ENCODE peak calls at places on chromosomes 1 and 21, in four cellular contexts. L, A, I and U are unnamed samples. For H3K4me1 and H3K27me3, the result is how much of the 10 kb centered on the place peaks cover.

GRCh38 chr1:27368872-27369703 is 2.3 kb upstream of the MAP3K6 start:
- DNase-seq in L (no peak), A (no peak), I (no peak), U (no peak)

GRCh38 chr1:145706282-145706681 is 886 bp downstream of the PDZK1 start:
- DNase-seq in I (no peak), L (no peak), A (no peak), U (no peak)

GRCh38 chr1:5480906-5481305 is 511.3 kb downstream of the NPHP4 start:
- DNase-seq in I (no peak), L (no peak), A (no peak), U (no peak)

GRCh38 chr1:154186852-154187501 is 4.9 kb downstream of the TPM3 start:
- DNase-seq in I (no peak), A (no peak), L (no peak), U (no peak)

GRCh38 chr1:203066965-203067364 is 18.8 kb downstream of the MYOG start:
- DNase-seq in L (no peak), I (no peak), A (no peak), U (no peak)

GRCh38 chr1:30875916-30876315 is 32.6 kb downstream of the SDC3 start:
- DNase-seq in I (no peak), L (no peak), A (no peak), U (no peak)

GRCh38 chr1:206430031-206430983 is 40.0 kb upstream of the IKBKE start:
- DNase-seq in A (no peak), I (peak), L (no peak), U (no peak)

GRCh38 chr21:43805275-43805800 is 16.0 kb downstream of the RRP1 start:
- DNase-seq in L (peak), I (no peak), A (no peak), U (no peak)

GRCh38 chr1:12583484-12583883 is 34.5 kb downstream of the DHRS3 start:
- DNase-seq in I (no peak), L (no peak), A (no peak), U (no peak)

GRCh38 chr1:43329995-43330751 is 7.4 kb upstream of the MPL start:
- DNase-seq in I (peak), L (peak), A (no peak), U (no peak)

GRCh38 chr1:224245188-224245587 is 62.1 kb downstream of the DEGS1 start:
- DNase-seq in I (no peak), A (no peak), L (peak), U (no peak)

GRCh38 chr1:243233908-243234307 is 21.2 kb downstream of the CEP170 start:
- DNase-seq in A (no peak), L (no peak), I (no peak), U (no peak)

GRCh38 chr1:183281553-183282091 is 95.6 kb downstream of the LAMC2 start:
- DNase-seq in A (peak), I (peak), L (peak), U (peak)

GRCh38 chr1:69523032-69523431 is 44.7 kb upstream of the LRRC7 start:
- DNase-seq in L (no peak), A (no peak), I (no peak), U (no peak)

GRCh38 chr21:42653492-42654061 is at the start of gene PDE9A:
- DNase-seq in A (no peak), I (peak), L (no peak), U (peak)

GRCh38 chr1:26020941-26021646 is 481 bp upstream of the EXTL1 start:
- DNase-seq in I (no peak), A (no peak), L (no peak), U (no peak)

GRCh38 chr21:31515253-31515652 is 144.2 kb upstream of the SOD1 start:
- DNase-seq in L (no peak), I (no peak), A (no peak), U (no peak)

GRCh38 chr1:207748737-207749528 is 2.9 kb upstream of the CD46 start:
- DNase-seq in I (no peak), A (no peak), L (no peak), U (no peak)

GRCh38 chr1:46616277-46617107 is at the start of gene MOB3C:
- DNase-seq in L (peak), I (peak), A (peak), U (peak)

GRCh38 chr1:45793942-45794604 is 9.3 kb upstream of the MAST2 start:
- DNase-seq in I (no peak), L (no peak), A (no peak), U (no peak)

GRCh38 chr1:31020007-31020790 is 45.3 kb downstream of the PUM1 start:
- DNase-seq in A (no peak), L (no peak), I (no peak), U (no peak)

GRCh38 chr1:167467126-167467725 is 51.1 kb downstream of the CD247 start:
- DNase-seq in A (no peak), L (no peak), I (no peak), U (no peak)

GRCh38 chr1:203133969-203134725 is 6.6 kb downstream of the ADORA1 start:
- DNase-seq in A (no peak), I (no peak), L (peak), U (no peak)

GRCh38 chr1:101310484-101310883 is 73.7 kb downstream of the S1PR1 start:
- DNase-seq in I (no peak), A (no peak), L (no peak), U (no peak)

GRCh38 chr1:243351347-243351746 is 95.5 kb downstream of the SDCCAG8 start:
- DNase-seq in I (no peak), L (no peak), A (no peak), U (no peak)

GRCh38 chr1:195584870-195585624 is 1023.2 kb downstream of the KCNT2 start:
- DNase-seq in L (no peak), I (no peak), A (no peak), U (no peak)

GRCh38 chr1:161382214-161383019 is 14.7 kb upstream of the CFAP126 start:
- DNase-seq in L (no peak), A (no peak), I (no peak), U (no peak)

GRCh38 chr1:42943166-42943565 is 15.5 kb downstream of the SLC2A1 start:
- DNase-seq in I (no peak), A (no peak), L (peak), U (peak)

GRCh38 chr1:101148987-101149386 is 87.8 kb upstream of the S1PR1 start:
- DNase-seq in I (no peak), A (no peak), L (peak), U (no peak)

GRCh38 chr1:228510101-228510850 is 23.1 kb downstream of the RNF187 start:
- DNase-seq in A (no peak), I (no peak), L (no peak), U (no peak)

GRCh38 chr1:108057536-108057935 is 92.6 kb upstream of the VAV3 start:
- DNase-seq in I (no peak), A (no peak), L (peak), U (no peak)

GRCh38 chr1:40477680-40478057 is 579 bp downstream of the ZFP69 start:
- DNase-seq in A (no peak), L (no peak), I (no peak), U (no peak)

GRCh38 chr1:19028110-19028509 is 71.6 kb upstream of the IFFO2 start:
- DNase-seq in I (no peak), L (no peak), A (no peak), U (no peak)

GRCh38 chr1:214491468-214492120 is 59.8 kb downstream of the PTPN14 start:
- DNase-seq in A (no peak), I (no peak), L (no peak), U (no peak)

GRCh38 chr1:155006601-155007101 is 4.0 kb downstream of the ZBTB7B start:
- DNase-seq in I (no peak), L (no peak), A (no peak), U (no peak)

GRCh38 chr1:83819436-83819835 is 179.5 kb downstream of the TTLL7 start:
- DNase-seq in A (no peak), I (no peak), L (no peak), U (no peak)

GRCh38 chr1:37038079-37038702 is 3.9 kb upstream of the GRIK3 start:
- DNase-seq in A (no peak), I (no peak), L (no peak), U (no peak)

GRCh38 chr1:171484760-171485374 is 463 bp upstream of the PRRC2C start:
- DNase-seq in L (no peak), A (no peak), I (no peak), U (no peak)
- H3K4me1 ChIP-seq in L (under half), A (under half), I (under half), U (under half)

GRCh38 chr1:17438176-17438976 is 1.1 kb downstream of the RCC2 start:
- DNase-seq in L (peak), A (no peak), I (peak), U (peak)

GRCh38 chr1:17438977-17439249 is 564 bp downstream of the RCC2 start:
- DNase-seq in A (no peak), L (no peak), I (peak), U (peak)

GRCh38 chr1:17440827-17441168 is 1.3 kb upstream of the RCC2 start:
- DNase-seq in A (no peak), L (no peak), I (no peak), U (no peak)

GRCh38 chr1:17440074-17440826 is 773 bp upstream of the RCC2 start:
- DNase-seq in L (no peak), A (no peak), I (no peak), U (no peak)

DNA sequence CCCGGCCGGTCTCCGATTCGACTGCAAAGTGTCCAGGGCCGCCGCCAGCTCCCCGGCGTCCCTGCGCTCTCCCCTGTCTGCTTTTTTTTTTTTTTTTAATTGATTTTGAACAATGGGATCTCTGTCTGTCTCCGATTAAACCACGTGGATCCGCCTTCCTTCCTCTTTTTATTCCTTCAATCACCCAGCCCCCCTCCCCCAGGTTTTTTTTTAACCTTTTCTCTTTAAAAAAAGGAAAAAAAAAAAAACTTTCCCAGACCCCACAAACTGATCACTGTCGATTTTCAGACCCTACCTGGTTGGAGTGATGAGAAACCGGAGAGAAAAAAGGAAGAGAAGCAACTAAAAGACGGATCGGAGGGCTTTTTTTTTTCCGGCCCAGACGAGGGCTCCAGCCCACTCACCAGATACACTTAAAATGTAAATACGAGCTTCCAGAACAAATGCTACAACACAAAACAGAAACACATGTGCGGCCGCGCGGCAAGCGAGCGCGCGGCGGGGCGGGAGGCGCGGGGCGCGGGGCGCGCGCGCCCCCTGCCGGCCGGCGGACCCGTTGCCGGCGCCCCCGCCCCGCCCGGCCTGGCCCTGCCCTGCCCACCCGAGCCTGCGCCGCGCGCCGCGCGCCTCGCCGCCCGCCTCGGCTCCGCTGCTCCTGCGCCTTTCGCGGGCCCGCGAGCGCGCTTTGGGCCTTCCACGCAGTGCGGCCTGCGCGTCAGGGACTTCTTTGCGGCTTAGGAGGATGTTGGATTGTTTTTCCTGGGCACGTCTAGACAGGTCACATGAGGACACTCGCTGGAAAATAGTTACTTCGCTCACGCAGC is at the start of gene RCC2:
- DNase-seq in L (peak), I (peak), A (no peak), U (peak)
- TF ChIP-seq CTCF in L (no peak), I (no peak), A (peak), U (no peak)

DNA sequence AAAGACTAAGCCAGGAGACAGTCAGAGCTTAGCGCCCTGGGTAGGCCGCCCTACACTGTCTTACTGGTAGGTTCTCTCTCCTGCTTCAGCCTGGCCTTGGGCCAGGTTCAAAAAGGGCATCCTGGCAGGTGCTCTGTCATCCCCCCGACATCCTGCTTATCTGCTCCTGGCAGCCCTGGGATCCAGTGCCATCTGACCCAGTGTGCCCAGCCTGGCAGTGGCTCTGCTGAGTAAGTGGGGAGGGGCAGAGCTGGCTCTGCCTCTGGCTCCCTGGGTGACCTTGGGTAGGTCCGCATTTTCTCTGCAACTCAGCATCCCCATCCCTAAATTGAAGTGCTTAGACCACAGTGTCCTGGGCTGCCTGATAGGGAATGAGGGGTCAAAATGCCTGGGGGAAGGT is 549.9 kb downstream of the PTPRU start:
- DNase-seq in A (no peak), I (no peak), L (no peak), U (no peak)
- H3K27me3 ChIP-seq in A (under half), I (under half), L (half or more), U (under half)

GRCh38 chr1:59480188-59480888 is 183.4 kb downstream of the FGGY start:
- DNase-seq in L (no peak), I (no peak), A (no peak), U (no peak)
- H3K4me1 ChIP-seq in L (under half), I (under half), A (under half), U (under half)

DNA sequence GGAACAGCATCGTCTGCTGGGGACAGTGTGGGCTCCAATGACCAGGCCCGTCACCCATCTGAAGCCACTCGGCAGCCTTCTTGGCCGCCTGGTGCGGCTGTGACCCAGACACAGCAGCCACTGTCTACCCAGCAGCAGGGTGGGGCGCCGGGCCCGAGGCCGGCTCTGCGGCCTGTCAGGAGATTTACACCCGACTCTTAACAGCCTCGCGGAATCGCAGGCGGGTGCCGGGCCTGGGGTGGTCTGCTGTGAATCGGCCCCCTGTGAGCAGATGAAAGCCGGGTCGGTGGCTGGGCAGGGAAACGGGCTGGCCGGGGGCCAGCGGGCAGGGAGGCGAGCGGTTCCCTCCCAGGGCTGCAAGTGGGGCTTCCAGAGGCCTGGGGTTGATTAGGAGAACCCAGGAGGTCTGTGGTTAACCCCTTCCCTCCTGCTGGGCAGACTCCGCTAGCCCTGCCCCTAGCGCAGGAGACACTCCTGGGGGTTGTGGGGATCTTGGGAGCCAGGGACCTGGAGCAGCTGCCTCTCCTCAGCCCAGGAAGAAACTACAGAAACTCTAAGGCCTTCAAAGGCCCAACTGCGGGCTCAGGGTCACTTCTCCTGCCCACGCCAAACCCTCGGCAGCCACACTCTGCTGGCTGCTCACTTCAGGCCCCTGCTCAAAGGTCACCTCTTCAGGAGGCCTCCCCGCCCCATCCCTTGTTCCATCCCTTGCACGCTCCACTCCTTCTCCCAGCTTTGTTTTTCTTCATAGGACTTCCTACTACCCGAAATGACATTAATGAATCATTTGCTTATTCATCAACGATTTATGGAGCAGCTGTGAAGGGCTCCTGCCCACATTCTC is 15.6 kb downstream of the RUNX3 start:
- DNase-seq in A (no peak), L (no peak), I (no peak), U (peak)
- TF ChIP-seq CTCF in A (no peak), L (no peak), I (no peak), U (no peak)